ENCODE peak calls at places on chromosomes 12 and 14, in eight cellular contexts. P is iPS DF 6.9; D is left ventricle myocardium inferior; S is WERI-Rb-1; E is CD4-positive, CD25-positive, alpha-beta regulatory T cell; G is A673; W is adipocyte; F is neuronal stem cell. J is an unnamed sample.

GRCh38 chr14:74979442-74980397 is 23.0 kb upstream of the EIF2B2 start:
- DNase-seq in D (no peak), G (peak; percentile 82), E (no peak), F (no peak), W (peak; percentile 73), S (peak; percentile 67), P (no peak), J (no peak)

GRCh38 chr12:51829641-51830040 is 18.9 kb downstream of the FIGNL2 start:
- DNase-seq in P (no peak), S (no peak), W (no peak), G (no peak), F (no peak), D (no peak), E (no peak), J (no peak)

GRCh38 chr12:15322164-15323054 is at the start of gene PTPRO:
- DNase-seq in D (no peak), S (peak; percentile 72), W (peak; percentile 6), P (peak; percentile 16), F (peak; percentile 59), E (no peak), G (peak; percentile 40), J (no peak)

GRCh38 chr12:57182918-57183575 is 33.5 kb upstream of the NXPH4 start:
- DNase-seq in S (peak; percentile 74), F (peak; percentile 63), E (peak; percentile 74), G (peak; percentile 79), D (peak; percentile 72), P (peak; percentile 84), W (peak; percentile 78), J (peak; percentile 77)

GRCh38 chr14:92991536-92991935 is 68.6 kb downstream of the CHGA start:
- DNase-seq in S (no peak), W (no peak), E (no peak), G (no peak), P (no peak), D (peak; percentile 11), F (no peak), J (no peak)

GRCh38 chr12:116274552-116275375 is 2.7 kb downstream of the MED13L start:
- DNase-seq in D (no peak), G (no peak), E (no peak), S (no peak), F (no peak), W (no peak), P (no peak), J (no peak)

GRCh38 chr14:75023108-75023507 is 20.4 kb downstream of the EIF2B2 start:
- DNase-seq in F (no peak), W (no peak), P (no peak), S (no peak), D (no peak), G (no peak), E (no peak), J (no peak)

GRCh38 chr12:4579305-4580097 is 17.5 kb downstream of the DYRK4 start:
- DNase-seq in W (peak; percentile 44), F (peak; percentile 38), G (peak; percentile 46), S (peak; percentile 54), E (no peak), P (no peak), D (no peak), J (peak; percentile 73)

GRCh38 chr12:94322346-94322745 is 137.3 kb downstream of the CEP83 start:
- DNase-seq in P (no peak), W (no peak), S (no peak), G (no peak), E (no peak), F (no peak), D (no peak), J (no peak)

GRCh38 chr14:75427482-75428229 is at the start of gene JDP2:
- DNase-seq in W (peak; percentile 96), F (peak; percentile 71), D (peak; percentile 97), E (peak; percentile 43), P (no peak), G (peak; percentile 66), S (peak; percentile 64), J (peak; percentile 87)

GRCh38 chr14:81521356-81521755 is 12.3 kb downstream of the SEL1L start:
- DNase-seq in P (no peak), S (no peak), G (no peak), F (no peak), D (no peak), W (no peak), E (no peak), J (no peak)

GRCh38 chr14:104786091-104786586 is 9.4 kb downstream of the AKT1 start:
- DNase-seq in D (no peak), W (no peak), F (no peak), E (no peak), S (no peak), P (no peak), G (no peak), J (no peak)

GRCh38 chr12:89889051-89889450 is 180.4 kb upstream of the ATP2B1 start:
- DNase-seq in F (no peak), W (peak; percentile 41), D (no peak), S (no peak), G (no peak), E (no peak), P (no peak), J (no peak)

GRCh38 chr12:5748027-5748426 is 197.0 kb downstream of the ANO2 start:
- DNase-seq in S (no peak), P (no peak), F (no peak), D (no peak), E (no peak), W (no peak), G (no peak), J (no peak)

GRCh38 chr12:26648584-26648983 is 184.4 kb downstream of the ITPR2 start:
- DNase-seq in P (no peak), E (no peak), F (no peak), W (peak; percentile 90), D (no peak), S (no peak), G (no peak), J (no peak)

GRCh38 chr12:7265251-7265650 is 38.6 kb upstream of the ACSM4 start:
- DNase-seq in P (no peak), S (no peak), G (no peak), D (no peak), F (no peak), E (no peak), W (no peak), J (peak; percentile 4)

GRCh38 chr12:113577464-113578121 is 105.9 kb upstream of the LHX5 start:
- DNase-seq in S (no peak), E (no peak), W (no peak), D (no peak), F (no peak), P (no peak), G (no peak), J (no peak)

GRCh38 chr14:61753631-61754030 is 8.6 kb upstream of the SNAPC1 start:
- DNase-seq in E (no peak), F (no peak), P (no peak), W (no peak), S (no peak), G (no peak), D (no peak), J (no peak)

GRCh38 chr14:92728781-92729364 is 19.6 kb downstream of the LGMN start:
- DNase-seq in G (peak; percentile 24), F (no peak), S (no peak), E (no peak), P (no peak), D (no peak), W (no peak), J (peak; percentile 85)

GRCh38 chr12:114812384-114812783 is 128.4 kb upstream of the TBX3 start:
- DNase-seq in G (no peak), W (no peak), D (no peak), E (no peak), S (no peak), F (no peak), P (no peak), J (no peak)

GRCh38 chr12:46964496-46965098 is 114.8 kb upstream of the PCED1B start:
- DNase-seq in E (no peak), G (no peak), F (peak; percentile 74), D (no peak), W (no peak), P (peak; percentile 13), S (peak; percentile 19), J (no peak)

GRCh38 chr12:34290191-34290995 is 268.1 kb downstream of the ALG10 start:
- DNase-seq in W (no peak), D (peak; percentile 6), S (no peak), G (no peak), P (no peak), F (no peak), E (no peak), J (no peak)

GRCh38 chr12:34289431-34290190 is 267.3 kb downstream of the ALG10 start:
- DNase-seq in E (no peak), P (no peak), W (no peak), S (no peak), D (peak; percentile 4), G (no peak), F (no peak), J (no peak)

GRCh38 chr12:34287437-34287836 is 265.1 kb downstream of the ALG10 start:
- DNase-seq in P (no peak), F (no peak), E (no peak), G (no peak), W (no peak), D (no peak), S (no peak), J (no peak)

GRCh38 chr12:34287986-34288962 is 266.0 kb downstream of the ALG10 start:
- DNase-seq in E (no peak), F (no peak), D (peak; percentile 2), P (no peak), G (no peak), S (no peak), W (no peak), J (no peak)

GRCh38 chr12:34288963-34289345 is 266.7 kb downstream of the ALG10 start:
- DNase-seq in P (no peak), D (no peak), W (no peak), F (no peak), G (no peak), E (no peak), S (no peak), J (no peak)
- H3K9me3 ChIP-seq in P (peaks cover 36% of the 10 kb centered on the region), D (peaks cover 55% of the 10 kb centered on the region), W (peaks cover 18% of the 10 kb centered on the region), F (no peaks in the 10 kb centered on the region), G (peaks cover 44% of the 10 kb centered on the region), E (no peaks in the 10 kb centered on the region), S (no peaks in the 10 kb centered on the region), J (peaks cover 9% of the 10 kb centered on the region)

GRCh38 chr12:48125985-48126384 is 6.8 kb downstream of the PFKM start:
- DNase-seq in P (no peak), F (no peak), G (no peak), S (no peak), W (no peak), D (peak; percentile 68), E (no peak), J (no peak)
- H3K36me3 ChIP-seq in P (peaks cover 2% of the 10 kb centered on the region), F (peaks cover 14% of the 10 kb centered on the region), G (peaks cover 68% of the 10 kb centered on the region), S (peaks cover 55% of the 10 kb centered on the region), W (peaks cover 66% of the 10 kb centered on the region), D (peaks cover 67% of the 10 kb centered on the region), E (peaks cover 7% of the 10 kb centered on the region), J (peaks cover 6% of the 10 kb centered on the region)

GRCh38 chr14:105830171-105830570 is 303.8 kb downstream of the TMEM121 start:
- DNase-seq in E (peak; percentile 18), W (no peak), P (no peak), F (no peak), G (no peak), D (no peak), S (no peak), J (no peak)
- H3K9me3 ChIP-seq in E (no peaks in the 10 kb centered on the region), W (peaks cover 7% of the 10 kb centered on the region), P (peaks cover 3% of the 10 kb centered on the region), F (no peaks in the 10 kb centered on the region), G (peaks cover 3% of the 10 kb centered on the region), D (peaks cover 8% of the 10 kb centered on the region), S (no peaks in the 10 kb centered on the region), J (no peaks in the 10 kb centered on the region)

GRCh38 chr14:34593740-34594375 is 36.1 kb downstream of the SNX6 start:
- DNase-seq in P (no peak), E (no peak), D (no peak), W (peak; percentile 50), G (no peak), F (no peak), S (no peak), J (no peak)
- H3K36me3 ChIP-seq in P (peaks cover 13% of the 10 kb centered on the region), E (peaks cover 85% of the 10 kb centered on the region), D (peaks cover 99% of the 10 kb centered on the region), W (peaks cover 89% of the 10 kb centered on the region), G (peaks cover 70% of the 10 kb centered on the region), F (peaks cover 32% of the 10 kb centered on the region), S (peaks cover 76% of the 10 kb centered on the region), J (peaks cover 18% of the 10 kb centered on the region)

J was measured in small intestine.